ENCODE peak calls at places on chromosomes 4 and X, in five cellular contexts. J is kidney tubule cell; F is AG08396; Z is CD8-positive, alpha-beta T cell; Q is astrocyte of the hippocampus. R is an unnamed sample.

GRCh38 chrX:110180176-110180927 is 137.5 kb downstream of the AMMECR1 start:
- DNase-seq in Z (no peak), F (peak; percentile 49), J (peak; percentile 73), Q (peak; percentile 67), R (peak; percentile 82)

GRCh38 chrX:110086916-110087484 is 84.1 kb downstream of the TMEM164 start:
- DNase-seq in F (peak; percentile 38), Z (no peak), Q (peak; percentile 72), J (peak; percentile 90), R (peak; percentile 87)

GRCh38 chr4:57077550-57078311 is 32.5 kb downstream of the IGFBP7 start:
- DNase-seq in Z (no peak), F (no peak), J (peak; percentile 98), Q (peak; percentile 72), R (peak; percentile 82)

GRCh38 chrX:110212299-110212698 is 105.6 kb downstream of the AMMECR1 start:
- DNase-seq in Q (peak; percentile 5), J (no peak), Z (no peak), F (no peak), R (no peak)

GRCh38 chr4:133720001-133720400 is 481.6 kb downstream of the PABPC4L start:
- DNase-seq in F (no peak), J (no peak), Z (no peak), Q (no peak), R (no peak)

GRCh38 chr4:57191523-57192034 is 81.4 kb upstream of the IGFBP7 start:
- DNase-seq in J (peak; percentile 45), Q (peak; percentile 63), Z (no peak), F (no peak), R (peak; percentile 29)

GRCh38 chr4:40811886-40812857 is 62.4 kb downstream of the NSUN7 start:
- DNase-seq in J (no peak), Z (no peak), F (no peak), Q (peak; percentile 33), R (peak; percentile 16)

GRCh38 chr4:15976456-15977096 is 13.6 kb upstream of the FGFBP2 start:
- DNase-seq in J (no peak), Z (no peak), F (no peak), Q (no peak), R (no peak)

GRCh38 chr4:158033416-158033863 is 139.4 kb downstream of the GASK1B start:
- DNase-seq in F (no peak), Q (peak; percentile 23), Z (no peak), J (peak; percentile 87), R (peak; percentile 60)

GRCh38 chr4:4666187-4666586 is 124.3 kb upstream of the STX18 start:
- DNase-seq in Z (no peak), F (no peak), J (no peak), Q (no peak), R (no peak)

GRCh38 chr4:87121332-87122065 is 98.9 kb downstream of the KLHL8 start:
- DNase-seq in Z (no peak), Q (peak; percentile 31), F (peak; percentile 15), J (peak; percentile 62), R (peak; percentile 42)

GRCh38 chr4:36187723-36188333 is 56.5 kb downstream of the ARAP2 start:
- DNase-seq in Q (peak; percentile 59), F (no peak), Z (no peak), J (peak; percentile 29), R (peak; percentile 57)

GRCh38 chr4:98369322-98369721 is 108.1 kb downstream of the RAP1GDS1 start:
- DNase-seq in J (no peak), Q (no peak), F (no peak), Z (no peak), R (no peak)

GRCh38 chr4:4995866-4996265 is 23.4 kb downstream of the CYTL1 start:
- DNase-seq in Q (no peak), Z (no peak), J (peak; percentile 7), F (no peak), R (no peak)

GRCh38 chr4:82833696-82834313 is 35.2 kb upstream of the SCD5 start:
- DNase-seq in F (peak; percentile 66), Z (no peak), J (peak; percentile 80), Q (peak; percentile 69), R (peak; percentile 89)

GRCh38 chr4:98864560-98864959 is 64.4 kb downstream of the EIF4E start:
- DNase-seq in Z (no peak), F (no peak), J (peak; percentile 14), Q (no peak), R (no peak)

GRCh38 chrX:124619710-124620109 is 273.3 kb downstream of the SH2D1A start:
- DNase-seq in J (no peak), Q (no peak), Z (no peak), F (no peak), R (no peak)

GRCh38 chr4:153113061-153113837 is 91.0 kb upstream of the TRIM2 start:
- DNase-seq in F (no peak), Z (no peak), J (peak; percentile 83), Q (peak; percentile 86), R (peak; percentile 93)

GRCh38 chr4:86961605-86962295 is 26.9 kb downstream of the AFF1 start:
- DNase-seq in Q (peak; percentile 52), J (peak; percentile 83), Z (no peak), F (no peak), R (peak; percentile 75)

GRCh38 chrX:55710701-55711100 is 6.8 kb upstream of the RRAGB start:
- DNase-seq in Q (peak; percentile 46), J (peak; percentile 71), Z (no peak), F (peak; percentile 13), R (peak; percentile 15)

GRCh38 chr4:139795915-139796314 is 130.3 kb downstream of the MGST2 start:
- DNase-seq in J (no peak), F (no peak), Q (no peak), Z (no peak), R (no peak)

GRCh38 chrX:100654256-100654655 is 10.3 kb downstream of the SRPX2 start:
- DNase-seq in J (peak; percentile 27), F (no peak), Z (no peak), Q (peak; percentile 14), R (no peak)

GRCh38 chr4:41110050-41110449 is 104.3 kb downstream of the APBB2 start:
- DNase-seq in Q (no peak), Z (no peak), J (no peak), F (no peak), R (no peak)

GRCh38 chrX:15816886-15817285 is 26.6 kb downstream of the ZRSR2 start:
- DNase-seq in Z (peak; percentile 39), J (no peak), Q (peak; percentile 78), F (no peak), R (peak; percentile 27)

GRCh38 chrX:119755981-119756533 is 2.3 kb upstream of the SOWAHD start:
- DNase-seq in J (no peak), Z (peak; percentile 69), F (no peak), Q (no peak), R (no peak)

GRCh38 chrX:153941331-153942252 is 2.9 kb downstream of the RENBP start:
- DNase-seq in J (no peak), Q (no peak), F (no peak), Z (no peak), R (no peak)

GRCh38 chr4:72951628-72952027 is 117.9 kb downstream of the COX18 start:
- DNase-seq in Q (peak; percentile 5), F (no peak), J (peak; percentile 63), Z (no peak), R (peak; percentile 27)

GRCh38 chr4:116925900-116926457 is 159.4 kb downstream of the TRAM1L1 start:
- DNase-seq in Q (peak; percentile 69), Z (no peak), J (peak; percentile 27), F (no peak), R (peak; percentile 34)

GRCh38 chr4:106763044-106763443 is 273.1 kb downstream of the DKK2 start:
- DNase-seq in Z (no peak), J (no peak), Q (no peak), F (no peak), R (peak; percentile 18)

GRCh38 chrX:72128881-72129280 is 2.8 kb downstream of the RTL5 start:
- DNase-seq in Z (no peak), Q (no peak), J (peak; percentile 25), F (peak; percentile 26), R (no peak)

GRCh38 chr4:176274441-176274840 is 5.4 kb upstream of the ASB5 start:
- DNase-seq in F (peak; percentile 25), J (peak; percentile 45), Z (no peak), Q (peak; percentile 18), R (peak; percentile 37)

GRCh38 chr4:94936854-94937253 is 179.1 kb downstream of the BMPR1B start:
- DNase-seq in F (no peak), J (no peak), Q (no peak), Z (no peak), R (no peak)

GRCh38 chr4:86685401-86685800 is 91.3 kb downstream of the PTPN13 start:
- DNase-seq in J (peak; percentile 13), Q (no peak), Z (no peak), F (no peak), R (no peak)

GRCh38 chr4:48746608-48747374 is 33.3 kb downstream of the FRYL start:
- DNase-seq in Z (peak; percentile 53), J (no peak), F (no peak), Q (no peak), R (no peak)

GRCh38 chr4:120801171-120801758 is 121.3 kb downstream of the PRDM5 start:
- DNase-seq in Z (no peak), J (peak; percentile 3), F (peak; percentile 64), Q (peak; percentile 86), R (peak; percentile 60)

GRCh38 chrX:132622130-132622529 is 133.3 kb upstream of the MBNL3 start:
- DNase-seq in J (peak; percentile 48), Q (peak; percentile 11), F (no peak), Z (no peak), R (peak; percentile 44)

R was measured in astrocyte of the spinal cord.